ENCODE peak calls at places on chromosomes 2 and 18, in eight cellular contexts. One of them, this sample, is unnamed.

GRCh38 chr2:96815326-96816126 is 542 bp upstream of the CNNM3 start:
- DNase-seq in GM13976: peak; percentile 70
- DNase-seq in Right ventricle myocardium superior: no peak
- DNase-seq in RWPE1: peak; percentile 29
- DNase-seq in stimulated activated CD8-positive, alpha-beta memory T cell treated with anti-CD3 and anti-CD28 coated beads, Interleukin-2, amount 100 ng/mL, for 48 hours: no peak
- DNase-seq in KBM-7: peak; percentile 56
- DNase-seq in activated T-cell treated with anti-CD3 and anti-CD28 coated beads for 4 hours: peak; percentile 13
- DNase-seq in left colon: no peak
- DNase-seq in this sample: peak; percentile 57

GRCh38 chr2:20040489-20041172 is 10.8 kb downstream of the LAPTM4A start:
- DNase-seq in RWPE1: peak; percentile 68
- DNase-seq in GM13976: no peak
- DNase-seq in left colon: no peak
- DNase-seq in Right ventricle myocardium superior: no peak
- DNase-seq in KBM-7: no peak
- DNase-seq in activated T-cell treated with anti-CD3 and anti-CD28 coated beads for 4 hours: no peak
- DNase-seq in stimulated activated CD8-positive, alpha-beta memory T cell treated with anti-CD3 and anti-CD28 coated beads, Interleukin-2, amount 100 ng/mL, for 48 hours: no peak
- DNase-seq in this sample: no peak

GRCh38 chr2:134402385-134402784 is 148.5 kb downstream of the MGAT5 start:
- DNase-seq in activated T-cell treated with anti-CD3 and anti-CD28 coated beads for 4 hours: no peak
- DNase-seq in GM13976: no peak
- DNase-seq in RWPE1: no peak
- DNase-seq in stimulated activated CD8-positive, alpha-beta memory T cell treated with anti-CD3 and anti-CD28 coated beads, Interleukin-2, amount 100 ng/mL, for 48 hours: no peak
- DNase-seq in KBM-7: no peak
- DNase-seq in Right ventricle myocardium superior: peak; percentile 56
- DNase-seq in left colon: no peak
- DNase-seq in this sample: peak; percentile 95

GRCh38 chr2:240889601-240890560 is 6.1 kb downstream of the MAB21L4 start:
- DNase-seq in RWPE1: no peak
- DNase-seq in KBM-7: no peak
- DNase-seq in left colon: peak; percentile 80
- DNase-seq in activated T-cell treated with anti-CD3 and anti-CD28 coated beads for 4 hours: no peak
- DNase-seq in stimulated activated CD8-positive, alpha-beta memory T cell treated with anti-CD3 and anti-CD28 coated beads, Interleukin-2, amount 100 ng/mL, for 48 hours: no peak
- DNase-seq in GM13976: no peak
- DNase-seq in Right ventricle myocardium superior: peak; percentile 42
- DNase-seq in this sample: no peak

GRCh38 chr2:117536139-117536538 is 278.4 kb upstream of the DDX18 start:
- DNase-seq in Right ventricle myocardium superior: no peak
- DNase-seq in KBM-7: no peak
- DNase-seq in activated T-cell treated with anti-CD3 and anti-CD28 coated beads for 4 hours: no peak
- DNase-seq in left colon: no peak
- DNase-seq in stimulated activated CD8-positive, alpha-beta memory T cell treated with anti-CD3 and anti-CD28 coated beads, Interleukin-2, amount 100 ng/mL, for 48 hours: no peak
- DNase-seq in RWPE1: peak; percentile 7
- DNase-seq in GM13976: no peak
- DNase-seq in this sample: no peak

GRCh38 chr2:46420945-46421344 is 58.4 kb upstream of the TMEM247 start:
- DNase-seq in activated T-cell treated with anti-CD3 and anti-CD28 coated beads for 4 hours: no peak
- DNase-seq in KBM-7: no peak
- DNase-seq in Right ventricle myocardium superior: no peak
- DNase-seq in stimulated activated CD8-positive, alpha-beta memory T cell treated with anti-CD3 and anti-CD28 coated beads, Interleukin-2, amount 100 ng/mL, for 48 hours: no peak
- DNase-seq in RWPE1: no peak
- DNase-seq in GM13976: no peak
- DNase-seq in left colon: no peak
- DNase-seq in this sample: no peak

GRCh38 chr2:112032615-112033457 is 22.2 kb upstream of the TMEM87B start:
- DNase-seq in left colon: no peak
- DNase-seq in activated T-cell treated with anti-CD3 and anti-CD28 coated beads for 4 hours: no peak
- DNase-seq in KBM-7: peak; percentile 55
- DNase-seq in Right ventricle myocardium superior: no peak
- DNase-seq in GM13976: no peak
- DNase-seq in RWPE1: peak; percentile 69
- DNase-seq in stimulated activated CD8-positive, alpha-beta memory T cell treated with anti-CD3 and anti-CD28 coated beads, Interleukin-2, amount 100 ng/mL, for 48 hours: no peak
- DNase-seq in this sample: peak; percentile 80

GRCh38 chr2:9095226-9095625 is 91.7 kb upstream of the MBOAT2 start:
- DNase-seq in stimulated activated CD8-positive, alpha-beta memory T cell treated with anti-CD3 and anti-CD28 coated beads, Interleukin-2, amount 100 ng/mL, for 48 hours: no peak
- DNase-seq in activated T-cell treated with anti-CD3 and anti-CD28 coated beads for 4 hours: no peak
- DNase-seq in RWPE1: no peak
- DNase-seq in KBM-7: no peak
- DNase-seq in Right ventricle myocardium superior: no peak
- DNase-seq in GM13976: no peak
- DNase-seq in left colon: no peak
- DNase-seq in this sample: no peak

GRCh38 chr2:235839226-235839625 is 329.0 kb downstream of the GBX2 start:
- DNase-seq in GM13976: no peak
- DNase-seq in activated T-cell treated with anti-CD3 and anti-CD28 coated beads for 4 hours: no peak
- DNase-seq in KBM-7: no peak
- DNase-seq in stimulated activated CD8-positive, alpha-beta memory T cell treated with anti-CD3 and anti-CD28 coated beads, Interleukin-2, amount 100 ng/mL, for 48 hours: no peak
- DNase-seq in RWPE1: no peak
- DNase-seq in Right ventricle myocardium superior: no peak
- DNase-seq in left colon: no peak
- DNase-seq in this sample: no peak

GRCh38 chr18:10524507-10525425 is 1.1 kb upstream of the NAPG start:
- DNase-seq in RWPE1: no peak
- DNase-seq in Right ventricle myocardium superior: no peak
- DNase-seq in left colon: no peak
- DNase-seq in stimulated activated CD8-positive, alpha-beta memory T cell treated with anti-CD3 and anti-CD28 coated beads, Interleukin-2, amount 100 ng/mL, for 48 hours: no peak
- DNase-seq in KBM-7: peak; percentile 69
- DNase-seq in GM13976: no peak
- DNase-seq in activated T-cell treated with anti-CD3 and anti-CD28 coated beads for 4 hours: no peak
- DNase-seq in this sample: no peak

GRCh38 chr18:29041976-29042375 is 865.0 kb upstream of the CDH2 start:
- DNase-seq in Right ventricle myocardium superior: no peak
- DNase-seq in GM13976: no peak
- DNase-seq in left colon: no peak
- DNase-seq in RWPE1: no peak
- DNase-seq in stimulated activated CD8-positive, alpha-beta memory T cell treated with anti-CD3 and anti-CD28 coated beads, Interleukin-2, amount 100 ng/mL, for 48 hours: no peak
- DNase-seq in KBM-7: no peak
- DNase-seq in activated T-cell treated with anti-CD3 and anti-CD28 coated beads for 4 hours: no peak
- DNase-seq in this sample: no peak

GRCh38 chr2:103361712-103362111 is 599.9 kb downstream of the TMEM182 start:
- DNase-seq in left colon: no peak
- DNase-seq in stimulated activated CD8-positive, alpha-beta memory T cell treated with anti-CD3 and anti-CD28 coated beads, Interleukin-2, amount 100 ng/mL, for 48 hours: no peak
- DNase-seq in GM13976: no peak
- DNase-seq in RWPE1: no peak
- DNase-seq in KBM-7: no peak
- DNase-seq in Right ventricle myocardium superior: no peak
- DNase-seq in activated T-cell treated with anti-CD3 and anti-CD28 coated beads for 4 hours: no peak
- DNase-seq in this sample: no peak

GRCh38 chr18:35804377-35804776 is 168.1 kb upstream of the RMP24 start:
- DNase-seq in RWPE1: no peak
- DNase-seq in Right ventricle myocardium superior: no peak
- DNase-seq in activated T-cell treated with anti-CD3 and anti-CD28 coated beads for 4 hours: no peak
- DNase-seq in stimulated activated CD8-positive, alpha-beta memory T cell treated with anti-CD3 and anti-CD28 coated beads, Interleukin-2, amount 100 ng/mL, for 48 hours: no peak
- DNase-seq in KBM-7: no peak
- DNase-seq in GM13976: no peak
- DNase-seq in left colon: no peak
- DNase-seq in this sample: no peak

GRCh38 chr2:156518160-156518559 is 82.0 kb downstream of the GPD2 start:
- DNase-seq in activated T-cell treated with anti-CD3 and anti-CD28 coated beads for 4 hours: no peak
- DNase-seq in Right ventricle myocardium superior: no peak
- DNase-seq in KBM-7: no peak
- DNase-seq in left colon: no peak
- DNase-seq in RWPE1: no peak
- DNase-seq in GM13976: no peak
- DNase-seq in stimulated activated CD8-positive, alpha-beta memory T cell treated with anti-CD3 and anti-CD28 coated beads, Interleukin-2, amount 100 ng/mL, for 48 hours: no peak
- DNase-seq in this sample: no peak

GRCh38 chr2:99481941-99482340 is 7.9 kb downstream of the REV1 start:
- DNase-seq in Right ventricle myocardium superior: no peak
- DNase-seq in GM13976: no peak
- DNase-seq in RWPE1: no peak
- DNase-seq in activated T-cell treated with anti-CD3 and anti-CD28 coated beads for 4 hours: no peak
- DNase-seq in stimulated activated CD8-positive, alpha-beta memory T cell treated with anti-CD3 and anti-CD28 coated beads, Interleukin-2, amount 100 ng/mL, for 48 hours: no peak
- DNase-seq in left colon: peak; percentile 43
- DNase-seq in KBM-7: peak; percentile 39
- DNase-seq in this sample: no peak

GRCh38 chr2:236343400-236344161 is 79.4 kb upstream of the ASB18 start:
- DNase-seq in GM13976: peak; percentile 80
- DNase-seq in stimulated activated CD8-positive, alpha-beta memory T cell treated with anti-CD3 and anti-CD28 coated beads, Interleukin-2, amount 100 ng/mL, for 48 hours: no peak
- DNase-seq in RWPE1: peak; percentile 59
- DNase-seq in activated T-cell treated with anti-CD3 and anti-CD28 coated beads for 4 hours: peak; percentile 34
- DNase-seq in Right ventricle myocardium superior: no peak
- DNase-seq in left colon: no peak
- DNase-seq in KBM-7: peak; percentile 68
- DNase-seq in this sample: peak; percentile 86

GRCh38 chr2:666441-666840 is 10.8 kb downstream of the TMEM18 start:
- DNase-seq in activated T-cell treated with anti-CD3 and anti-CD28 coated beads for 4 hours: no peak
- DNase-seq in GM13976: no peak
- DNase-seq in left colon: no peak
- DNase-seq in Right ventricle myocardium superior: no peak
- DNase-seq in stimulated activated CD8-positive, alpha-beta memory T cell treated with anti-CD3 and anti-CD28 coated beads, Interleukin-2, amount 100 ng/mL, for 48 hours: no peak
- DNase-seq in KBM-7: no peak
- DNase-seq in RWPE1: no peak
- DNase-seq in this sample: no peak